ENCODE peak calls at places on chromosomes 5 and 9, in six cellular contexts. One of them, this sample, is unnamed.

GRCh38 chr9:111632695-111633388 is 1.7 kb downstream of the DNAJC25 start:
- DNase-seq in NCI-H748 treated with DMSO at 0.1 percent for 48 hours: no peak
- DNase-seq in activated CD8-positive, alpha-beta T cell treated with anti-CD3 and anti-CD28 coated beads for 36 hours: no peak
- DNase-seq in HTR-8/SVneo: no peak
- DNase-seq in iPS DF 6.9: no peak
- DNase-seq in activated CD4-positive, alpha-beta T cell treated with anti-CD3 and anti-CD28 coated beads for 48 hours: no peak
- DNase-seq in this sample: no peak

GRCh38 chr5:30401479-30402058 is 791.9 kb upstream of the CDH6 start:
- DNase-seq in NCI-H748 treated with DMSO at 0.1 percent for 48 hours: peak
- DNase-seq in activated CD8-positive, alpha-beta T cell treated with anti-CD3 and anti-CD28 coated beads for 36 hours: peak
- DNase-seq in HTR-8/SVneo: peak
- DNase-seq in iPS DF 6.9: no peak
- DNase-seq in activated CD4-positive, alpha-beta T cell treated with anti-CD3 and anti-CD28 coated beads for 48 hours: peak
- DNase-seq in this sample: no peak

GRCh38 chr5:32852535-32852934 is 141.4 kb downstream of the NPR3 start:
- DNase-seq in NCI-H748 treated with DMSO at 0.1 percent for 48 hours: no peak
- DNase-seq in activated CD8-positive, alpha-beta T cell treated with anti-CD3 and anti-CD28 coated beads for 36 hours: no peak
- DNase-seq in HTR-8/SVneo: peak
- DNase-seq in iPS DF 6.9: peak
- DNase-seq in activated CD4-positive, alpha-beta T cell treated with anti-CD3 and anti-CD28 coated beads for 48 hours: no peak
- DNase-seq in this sample: peak

GRCh38 chr9:133589454-133590227 is 19.5 kb downstream of the FAM163B start:
- DNase-seq in NCI-H748 treated with DMSO at 0.1 percent for 48 hours: no peak
- DNase-seq in activated CD8-positive, alpha-beta T cell treated with anti-CD3 and anti-CD28 coated beads for 36 hours: peak
- DNase-seq in HTR-8/SVneo: no peak
- DNase-seq in iPS DF 6.9: no peak
- DNase-seq in activated CD4-positive, alpha-beta T cell treated with anti-CD3 and anti-CD28 coated beads for 48 hours: peak
- DNase-seq in this sample: no peak

GRCh38 chr9:136672431-136673087 is 9.8 kb downstream of the EGFL7 start:
- DNase-seq in NCI-H748 treated with DMSO at 0.1 percent for 48 hours: no peak
- DNase-seq in activated CD8-positive, alpha-beta T cell treated with anti-CD3 and anti-CD28 coated beads for 36 hours: no peak
- DNase-seq in HTR-8/SVneo: no peak
- DNase-seq in iPS DF 6.9: no peak
- DNase-seq in activated CD4-positive, alpha-beta T cell treated with anti-CD3 and anti-CD28 coated beads for 48 hours: no peak
- DNase-seq in this sample: no peak

GRCh38 chr9:2292733-2293132 is 277.6 kb downstream of the SMARCA2 start:
- DNase-seq in NCI-H748 treated with DMSO at 0.1 percent for 48 hours: no peak
- DNase-seq in activated CD8-positive, alpha-beta T cell treated with anti-CD3 and anti-CD28 coated beads for 36 hours: no peak
- DNase-seq in HTR-8/SVneo: no peak
- DNase-seq in iPS DF 6.9: no peak
- DNase-seq in activated CD4-positive, alpha-beta T cell treated with anti-CD3 and anti-CD28 coated beads for 48 hours: no peak
- DNase-seq in this sample: no peak

GRCh38 chr9:92645041-92645440 is 24.9 kb downstream of the IPPK start:
- DNase-seq in NCI-H748 treated with DMSO at 0.1 percent for 48 hours: no peak
- DNase-seq in activated CD8-positive, alpha-beta T cell treated with anti-CD3 and anti-CD28 coated beads for 36 hours: no peak
- DNase-seq in HTR-8/SVneo: no peak
- DNase-seq in iPS DF 6.9: no peak
- DNase-seq in activated CD4-positive, alpha-beta T cell treated with anti-CD3 and anti-CD28 coated beads for 48 hours: no peak
- DNase-seq in this sample: no peak

GRCh38 chr5:104170906-104171305 is 608.3 kb upstream of the NUDT12 start:
- DNase-seq in NCI-H748 treated with DMSO at 0.1 percent for 48 hours: no peak
- DNase-seq in activated CD8-positive, alpha-beta T cell treated with anti-CD3 and anti-CD28 coated beads for 36 hours: no peak
- DNase-seq in HTR-8/SVneo: no peak
- DNase-seq in iPS DF 6.9: no peak
- DNase-seq in activated CD4-positive, alpha-beta T cell treated with anti-CD3 and anti-CD28 coated beads for 48 hours: no peak
- DNase-seq in this sample: peak